ENCODE peak calls at places on chromosomes 2 and 18, in ten cellular contexts. X is cardiac muscle cell; M is suprapubic skin; R is right lobe of liver; S is GM23248; V is body of pancreas; Q is naive thymus-derived CD4-positive, alpha-beta T cell; O is CD8-positive, alpha-beta T cell; F is upper lobe of right lung; W is stomach. P is an unnamed sample.
A peak's percentile ranks its signal among the peaks of the same experiment; 100 is the strongest.

GRCh38 chr2:45826889-45827635 is 175.6 kb downstream of the PRKCE start:
- DNase-seq in O (no peak), M (no peak), Q (no peak), X (peak; percentile 75), R (no peak), S (peak; percentile 95), W (peak; percentile 31), V (no peak), F (no peak), P (no peak)

GRCh38 chr2:28355521-28356094 is 37.0 kb upstream of the FOSL2 start:
- DNase-seq in O (no peak), V (peak; percentile 63), Q (no peak), R (peak; percentile 94), F (peak; percentile 69), M (no peak), W (peak; percentile 92), S (no peak), X (peak; percentile 39), P (no peak)

GRCh38 chr2:241801611-241802420 is 7.2 kb upstream of the NEU4 start:
- DNase-seq in F (no peak), W (no peak), S (no peak), Q (no peak), V (no peak), R (no peak), O (no peak), X (no peak), M (no peak), P (no peak)

GRCh38 chr18:27114842-27115241 is 70.3 kb downstream of the CHST9 start:
- DNase-seq in M (no peak), O (no peak), X (no peak), S (no peak), W (no peak), F (no peak), V (no peak), Q (no peak), R (no peak), P (no peak)

GRCh38 chr2:14352067-14352466 is 280.4 kb upstream of the LRATD1 start:
- DNase-seq in R (no peak), W (no peak), M (no peak), V (no peak), S (no peak), F (no peak), X (no peak), O (no peak), Q (no peak), P (no peak)

GRCh38 chr2:18253686-18254197 is 306.7 kb downstream of the RDH14 start:
- DNase-seq in Q (no peak), X (no peak), F (no peak), M (no peak), O (no peak), V (no peak), R (no peak), S (no peak), W (no peak), P (no peak)

GRCh38 chr2:130377491-130377890 is 21.6 kb downstream of the PTPN18 start:
- DNase-seq in M (no peak), R (peak; percentile 31), O (no peak), X (no peak), V (no peak), W (no peak), S (no peak), F (no peak), Q (no peak), P (no peak)

GRCh38 chr2:119659601-119660342 is 19.2 kb upstream of the TMEM177 start:
- DNase-seq in S (peak; percentile 61), V (peak; percentile 63), Q (peak; percentile 35), M (no peak), X (peak; percentile 63), F (no peak), W (peak; percentile 48), O (no peak), R (no peak), P (no peak)

GRCh38 chr2:187684181-187684580 is 129.9 kb upstream of the TFPI start:
- DNase-seq in O (no peak), V (no peak), R (no peak), F (no peak), Q (no peak), S (peak; percentile 10), X (no peak), W (no peak), M (no peak), P (no peak)

GRCh38 chr18:6980363-6980762 is 137.2 kb downstream of the LAMA1 start:
- DNase-seq in M (no peak), Q (no peak), X (no peak), V (no peak), F (no peak), S (peak; percentile 5), W (no peak), O (no peak), R (no peak), P (no peak)

GRCh38 chr2:88690591-88691338 is 708 bp upstream of the RPIA start:
- DNase-seq in Q (no peak), X (no peak), F (peak; percentile 78), R (peak; percentile 55), W (peak; percentile 53), V (peak; percentile 72), M (no peak), S (peak; percentile 72), O (peak; percentile 13), P (no peak)

GRCh38 chr18:9736942-9737813 is 29.1 kb downstream of the RAB31 start:
- DNase-seq in F (no peak), S (peak; percentile 82), R (peak; percentile 13), Q (no peak), X (no peak), W (no peak), O (no peak), V (no peak), M (no peak), P (no peak)

GRCh38 chr2:23545391-23545790 is 160.4 kb downstream of the KLHL29 start:
- DNase-seq in V (no peak), M (no peak), O (no peak), R (no peak), W (no peak), Q (no peak), S (peak; percentile 77), F (no peak), X (peak; percentile 69), P (no peak)

GRCh38 chr18:23528580-23529472 is 25.5 kb downstream of the RMC1 start:
- DNase-seq in X (peak; percentile 44), O (no peak), S (peak; percentile 81), V (peak; percentile 19), W (no peak), M (no peak), Q (no peak), R (no peak), F (peak; percentile 71), P (no peak)

GRCh38 chr2:171208648-171209047 is 48.0 kb upstream of the TLK1 start:
- DNase-seq in V (no peak), X (no peak), Q (no peak), W (no peak), R (no peak), M (no peak), F (no peak), O (no peak), S (no peak), P (no peak)

GRCh38 chr2:160493227-160494028 is at the start of gene RBMS1:
- DNase-seq in R (peak; percentile 74), S (peak; percentile 72), W (peak; percentile 54), O (peak; percentile 36), Q (peak; percentile 57), F (peak; percentile 83), M (peak; percentile 85), X (peak; percentile 78), V (peak; percentile 59), P (peak; percentile 39)

GRCh38 chr18:8657050-8657820 is 48.0 kb downstream of the RAB12 start:
- DNase-seq in R (no peak), S (no peak), W (no peak), F (no peak), X (no peak), O (no peak), Q (no peak), M (no peak), V (no peak), P (no peak)
- H3K4me1 ChIP-seq in R (no peaks in the 10 kb centered on the region), S (no peaks in the 10 kb centered on the region), W (peaks cover 12% of the 10 kb centered on the region), F (peaks cover 4% of the 10 kb centered on the region), X (peaks cover 5% of the 10 kb centered on the region), O (no peaks in the 10 kb centered on the region), Q (no peaks in the 10 kb centered on the region), M (no peaks in the 10 kb centered on the region), V (peaks cover 5% of the 10 kb centered on the region), P (no peaks in the 10 kb centered on the region)

DNA sequence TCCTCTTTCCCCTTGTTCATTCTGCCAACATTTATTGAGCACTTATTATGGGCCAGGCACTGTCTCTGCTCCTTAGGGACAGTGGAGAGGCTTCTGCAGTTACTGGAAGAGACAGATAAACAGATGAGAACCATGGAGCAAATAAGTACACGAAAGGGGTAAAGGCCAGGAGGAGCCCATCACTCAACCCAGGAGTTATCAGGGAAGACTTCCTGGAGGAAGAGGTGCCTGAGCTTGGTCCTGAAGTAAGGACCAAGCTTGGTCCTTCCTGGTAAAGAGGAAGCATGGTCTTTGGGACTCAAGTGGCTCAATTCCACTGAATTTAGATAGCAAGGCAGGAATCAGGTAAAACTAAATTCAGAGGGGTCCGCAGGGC is 1.7 kb downstream of the ACTG2 start:
- DNase-seq in O (no peak), F (no peak), X (no peak), Q (no peak), S (no peak), V (no peak), W (no peak), M (no peak), R (no peak), P (no peak)
- H3K4me3 ChIP-seq in O (no peak overlapping the region), F (peak overlapping the region; percentile 5), X (no peak overlapping the region), Q (no peak overlapping the region), S (no peak overlapping the region), V (no peak overlapping the region), W (peak overlapping the region; percentile 44), M (no peak overlapping the region), R (no peak overlapping the region), P (no peak overlapping the region)

GRCh38 chr2:236219411-236219810 is 44.8 kb downstream of the ASB18 start:
- DNase-seq in R (no peak), X (no peak), W (no peak), O (no peak), M (peak; percentile 44), S (no peak), V (no peak), Q (no peak), F (no peak), P (no peak)
- H3K27me3 ChIP-seq in R (no peaks in the 10 kb centered on the region), X (no peaks in the 10 kb centered on the region), W (peaks cover 4% of the 10 kb centered on the region), O (no peaks in the 10 kb centered on the region), M (peaks cover 35% of the 10 kb centered on the region), S (peaks cover 11% of the 10 kb centered on the region), V (no peaks in the 10 kb centered on the region), Q (no peaks in the 10 kb centered on the region), F (peaks cover 17% of the 10 kb centered on the region), P (no peaks in the 10 kb centered on the region)

DNA sequence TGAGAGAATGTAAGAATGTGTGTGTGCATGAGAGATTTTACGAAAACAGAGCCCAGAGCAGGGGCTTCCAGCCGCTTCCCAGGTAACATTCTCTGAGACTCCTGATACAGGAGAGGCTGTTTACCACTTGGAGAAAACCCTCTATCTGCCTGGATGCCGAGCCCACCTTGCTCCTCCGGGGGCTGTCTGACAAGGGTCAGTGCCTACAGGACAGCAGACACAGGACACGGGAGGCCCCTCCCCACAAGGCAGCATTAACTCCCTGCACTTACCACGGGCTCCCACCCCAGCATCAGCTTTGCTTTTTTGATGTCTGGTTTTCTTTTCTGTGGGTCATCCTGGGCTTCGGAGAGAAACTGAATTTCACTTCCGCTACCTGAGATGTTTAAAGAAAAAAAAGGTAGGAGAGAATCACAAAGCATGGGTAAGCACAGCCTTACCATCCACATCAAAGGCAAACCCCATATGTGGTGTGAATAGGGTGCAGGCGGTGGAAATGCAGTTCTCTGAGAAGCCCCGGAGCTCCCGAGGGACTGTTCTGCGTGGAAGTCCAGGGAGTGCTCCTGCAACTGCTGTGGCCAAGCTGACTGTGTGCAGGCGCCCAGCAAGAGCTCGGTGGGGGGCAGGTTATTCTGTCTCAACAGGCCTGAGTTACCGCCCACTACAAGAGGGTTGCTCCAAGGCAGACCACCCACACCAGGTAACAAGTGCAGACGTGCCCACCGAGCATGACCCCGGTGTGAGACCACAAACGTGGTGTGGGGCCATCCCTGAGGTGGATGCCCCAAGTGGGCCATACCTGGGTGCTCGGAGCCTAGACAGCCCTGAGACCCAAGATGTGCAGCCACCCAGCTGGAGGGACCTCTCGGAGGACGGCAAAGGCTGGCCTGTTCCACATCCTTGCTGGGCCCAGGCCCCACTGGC is 97.4 kb downstream of the UXS1 start:
- DNase-seq in W (no peak), O (no peak), X (no peak), Q (peak; percentile 63), S (no peak), V (no peak), F (no peak), M (no peak), R (no peak), P (no peak)
- H3K4me1 ChIP-seq in W (no peaks in the 10 kb centered on the region), O (peaks cover 66% of the 10 kb centered on the region), X (peaks cover 15% of the 10 kb centered on the region), Q (peaks cover 48% of the 10 kb centered on the region), S (no peaks in the 10 kb centered on the region), V (no peaks in the 10 kb centered on the region), F (no peaks in the 10 kb centered on the region), M (no peaks in the 10 kb centered on the region), R (no peaks in the 10 kb centered on the region), P (peaks cover 46% of the 10 kb centered on the region)